ENCODE peak calls at places on chromosomes 7 and 10, in five cellular contexts. One of them, this sample, is unnamed.

GRCh38 chr10:75233444-75234016 is 2.2 kb downstream of the COMTD1 start:
- DNase-seq in fibroblast of pulmonary artery: no peak
- DNase-seq in stimulated activated CD8-positive, alpha-beta memory T cell treated with anti-CD3 and anti-CD28 coated beads, Interleukin-4, amount 100 ng/mL, for 4 hours: no peak
- DNase-seq in substantia nigra: no peak
- DNase-seq in cerebellar cortex: peak
- DNase-seq in this sample: no peak

GRCh38 chr7:28145090-28145626 is 35.4 kb downstream of the JAZF1 start:
- DNase-seq in fibroblast of pulmonary artery: no peak
- DNase-seq in stimulated activated CD8-positive, alpha-beta memory T cell treated with anti-CD3 and anti-CD28 coated beads, Interleukin-4, amount 100 ng/mL, for 4 hours: no peak
- DNase-seq in substantia nigra: no peak
- DNase-seq in cerebellar cortex: no peak
- DNase-seq in this sample: no peak

GRCh38 chr10:119131512-119132240 is 27.8 kb downstream of the DENND10 start:
- DNase-seq in fibroblast of pulmonary artery: peak
- DNase-seq in stimulated activated CD8-positive, alpha-beta memory T cell treated with anti-CD3 and anti-CD28 coated beads, Interleukin-4, amount 100 ng/mL, for 4 hours: no peak
- DNase-seq in substantia nigra: no peak
- DNase-seq in cerebellar cortex: no peak
- DNase-seq in this sample: no peak

GRCh38 chr7:38195804-38196595 is 18.0 kb downstream of the STARD3NL start:
- DNase-seq in fibroblast of pulmonary artery: peak
- DNase-seq in stimulated activated CD8-positive, alpha-beta memory T cell treated with anti-CD3 and anti-CD28 coated beads, Interleukin-4, amount 100 ng/mL, for 4 hours: no peak
- DNase-seq in substantia nigra: no peak
- DNase-seq in cerebellar cortex: no peak
- DNase-seq in this sample: peak

GRCh38 chr7:16187131-16187530 is 234.2 kb downstream of the CRPPA start:
- DNase-seq in fibroblast of pulmonary artery: no peak
- DNase-seq in stimulated activated CD8-positive, alpha-beta memory T cell treated with anti-CD3 and anti-CD28 coated beads, Interleukin-4, amount 100 ng/mL, for 4 hours: no peak
- DNase-seq in substantia nigra: no peak
- DNase-seq in cerebellar cortex: no peak
- DNase-seq in this sample: no peak

GRCh38 chr10:99296605-99297004 is 32.6 kb upstream of the CNNM1 start:
- DNase-seq in fibroblast of pulmonary artery: no peak
- DNase-seq in stimulated activated CD8-positive, alpha-beta memory T cell treated with anti-CD3 and anti-CD28 coated beads, Interleukin-4, amount 100 ng/mL, for 4 hours: no peak
- DNase-seq in substantia nigra: no peak
- DNase-seq in cerebellar cortex: peak
- DNase-seq in this sample: no peak

GRCh38 chr7:141354251-141354650 is 197.0 kb upstream of the AGK start:
- DNase-seq in fibroblast of pulmonary artery: peak
- DNase-seq in stimulated activated CD8-positive, alpha-beta memory T cell treated with anti-CD3 and anti-CD28 coated beads, Interleukin-4, amount 100 ng/mL, for 4 hours: no peak
- DNase-seq in substantia nigra: no peak
- DNase-seq in cerebellar cortex: no peak
- DNase-seq in this sample: peak

GRCh38 chr7:27176962-27177794 is 3.1 kb upstream of the HOXA10 start:
- DNase-seq in fibroblast of pulmonary artery: no peak
- DNase-seq in stimulated activated CD8-positive, alpha-beta memory T cell treated with anti-CD3 and anti-CD28 coated beads, Interleukin-4, amount 100 ng/mL, for 4 hours: no peak
- DNase-seq in substantia nigra: no peak
- DNase-seq in cerebellar cortex: no peak
- DNase-seq in this sample: no peak

GRCh38 chr7:8433477-8434289 is at the start of gene NXPH1:
- DNase-seq in fibroblast of pulmonary artery: no peak
- DNase-seq in stimulated activated CD8-positive, alpha-beta memory T cell treated with anti-CD3 and anti-CD28 coated beads, Interleukin-4, amount 100 ng/mL, for 4 hours: no peak
- DNase-seq in substantia nigra: no peak
- DNase-seq in cerebellar cortex: no peak
- DNase-seq in this sample: no peak

GRCh38 chr7:15288746-15289145 is 273.1 kb downstream of the AGMO start:
- DNase-seq in fibroblast of pulmonary artery: peak
- DNase-seq in stimulated activated CD8-positive, alpha-beta memory T cell treated with anti-CD3 and anti-CD28 coated beads, Interleukin-4, amount 100 ng/mL, for 4 hours: no peak
- DNase-seq in substantia nigra: no peak
- DNase-seq in cerebellar cortex: no peak
- DNase-seq in this sample: no peak

GRCh38 chr7:123352226-123352550 is 152.4 kb upstream of the SLC13A1 start:
- DNase-seq in fibroblast of pulmonary artery: no peak
- DNase-seq in stimulated activated CD8-positive, alpha-beta memory T cell treated with anti-CD3 and anti-CD28 coated beads, Interleukin-4, amount 100 ng/mL, for 4 hours: no peak
- DNase-seq in substantia nigra: no peak
- DNase-seq in cerebellar cortex: peak
- DNase-seq in this sample: no peak

GRCh38 chr7:116610210-116610609 is 61.8 kb upstream of the MET start:
- DNase-seq in fibroblast of pulmonary artery: peak
- DNase-seq in stimulated activated CD8-positive, alpha-beta memory T cell treated with anti-CD3 and anti-CD28 coated beads, Interleukin-4, amount 100 ng/mL, for 4 hours: no peak
- DNase-seq in substantia nigra: no peak
- DNase-seq in cerebellar cortex: no peak
- DNase-seq in this sample: peak

GRCh38 chr7:92881091-92881485 is 44.7 kb upstream of the CDK6 start:
- DNase-seq in fibroblast of pulmonary artery: no peak
- DNase-seq in stimulated activated CD8-positive, alpha-beta memory T cell treated with anti-CD3 and anti-CD28 coated beads, Interleukin-4, amount 100 ng/mL, for 4 hours: no peak
- DNase-seq in substantia nigra: no peak
- DNase-seq in cerebellar cortex: no peak
- DNase-seq in this sample: no peak

GRCh38 chr10:34781709-34782108 is 33.4 kb downstream of the PARD3 start:
- DNase-seq in fibroblast of pulmonary artery: no peak
- DNase-seq in stimulated activated CD8-positive, alpha-beta memory T cell treated with anti-CD3 and anti-CD28 coated beads, Interleukin-4, amount 100 ng/mL, for 4 hours: no peak
- DNase-seq in substantia nigra: no peak
- DNase-seq in cerebellar cortex: no peak
- DNase-seq in this sample: no peak

GRCh38 chr7:8773518-8773917 is 340.1 kb downstream of the NXPH1 start:
- DNase-seq in fibroblast of pulmonary artery: no peak
- DNase-seq in stimulated activated CD8-positive, alpha-beta memory T cell treated with anti-CD3 and anti-CD28 coated beads, Interleukin-4, amount 100 ng/mL, for 4 hours: no peak
- DNase-seq in substantia nigra: no peak
- DNase-seq in cerebellar cortex: no peak
- DNase-seq in this sample: no peak

GRCh38 chr10:373015-373414 is 237.8 kb downstream of the ZMYND11 start:
- DNase-seq in fibroblast of pulmonary artery: peak
- DNase-seq in stimulated activated CD8-positive, alpha-beta memory T cell treated with anti-CD3 and anti-CD28 coated beads, Interleukin-4, amount 100 ng/mL, for 4 hours: no peak
- DNase-seq in substantia nigra: no peak
- DNase-seq in cerebellar cortex: no peak
- DNase-seq in this sample: peak

GRCh38 chr7:105689093-105689819 is 108.0 kb upstream of the EFCAB10 start:
- DNase-seq in fibroblast of pulmonary artery: no peak
- DNase-seq in stimulated activated CD8-positive, alpha-beta memory T cell treated with anti-CD3 and anti-CD28 coated beads, Interleukin-4, amount 100 ng/mL, for 4 hours: no peak
- DNase-seq in substantia nigra: no peak
- DNase-seq in cerebellar cortex: no peak
- DNase-seq in this sample: no peak

GRCh38 chr7:113444281-113444680 is 325.9 kb upstream of the SMIM30 start:
- DNase-seq in fibroblast of pulmonary artery: no peak
- DNase-seq in stimulated activated CD8-positive, alpha-beta memory T cell treated with anti-CD3 and anti-CD28 coated beads, Interleukin-4, amount 100 ng/mL, for 4 hours: no peak
- DNase-seq in substantia nigra: no peak
- DNase-seq in cerebellar cortex: no peak
- DNase-seq in this sample: no peak

GRCh38 chr10:80412521-80412920 is 4.2 kb downstream of the PRXL2A start:
- DNase-seq in fibroblast of pulmonary artery: no peak
- DNase-seq in stimulated activated CD8-positive, alpha-beta memory T cell treated with anti-CD3 and anti-CD28 coated beads, Interleukin-4, amount 100 ng/mL, for 4 hours: no peak
- DNase-seq in substantia nigra: no peak
- DNase-seq in cerebellar cortex: no peak
- DNase-seq in this sample: no peak

GRCh38 chr10:128143531-128143930 is 17.3 kb upstream of the MKI67 start:
- DNase-seq in fibroblast of pulmonary artery: no peak
- DNase-seq in stimulated activated CD8-positive, alpha-beta memory T cell treated with anti-CD3 and anti-CD28 coated beads, Interleukin-4, amount 100 ng/mL, for 4 hours: no peak
- DNase-seq in substantia nigra: no peak
- DNase-seq in cerebellar cortex: no peak
- DNase-seq in this sample: no peak

GRCh38 chr7:4834601-4835397 is 27.0 kb downstream of the PAPOLB start:
- DNase-seq in fibroblast of pulmonary artery: no peak
- DNase-seq in stimulated activated CD8-positive, alpha-beta memory T cell treated with anti-CD3 and anti-CD28 coated beads, Interleukin-4, amount 100 ng/mL, for 4 hours: no peak
- DNase-seq in substantia nigra: no peak
- DNase-seq in cerebellar cortex: no peak
- DNase-seq in this sample: no peak

GRCh38 chr7:41059796-41060195 is 643.1 kb downstream of the INHBA start:
- DNase-seq in fibroblast of pulmonary artery: no peak
- DNase-seq in stimulated activated CD8-positive, alpha-beta memory T cell treated with anti-CD3 and anti-CD28 coated beads, Interleukin-4, amount 100 ng/mL, for 4 hours: no peak
- DNase-seq in substantia nigra: no peak
- DNase-seq in cerebellar cortex: no peak
- DNase-seq in this sample: no peak

GRCh38 chr7:5677538-5678294 is 103.7 kb downstream of the RNF216 start:
- DNase-seq in fibroblast of pulmonary artery: peak
- DNase-seq in stimulated activated CD8-positive, alpha-beta memory T cell treated with anti-CD3 and anti-CD28 coated beads, Interleukin-4, amount 100 ng/mL, for 4 hours: no peak
- DNase-seq in substantia nigra: peak
- DNase-seq in cerebellar cortex: peak
- DNase-seq in this sample: peak

GRCh38 chr10:132645630-132646442 is 108.2 kb downstream of the INPP5A start:
- DNase-seq in fibroblast of pulmonary artery: no peak
- DNase-seq in stimulated activated CD8-positive, alpha-beta memory T cell treated with anti-CD3 and anti-CD28 coated beads, Interleukin-4, amount 100 ng/mL, for 4 hours: no peak
- DNase-seq in substantia nigra: no peak
- DNase-seq in cerebellar cortex: no peak
- DNase-seq in this sample: no peak

This sample was measured in brain microvascular endothelial cell.